ENCODE peak calls at places on chromosomes 16 and 17, in eight cellular contexts. G is BJ; V is activated T-cell treated with anti-CD3 and anti-CD28 coated beads, Interleukin-2, amount 50 U/mL, for 4 hours; O is activated naive CD8-positive, alpha-beta T cell treated with anti-CD3 and anti-CD28 coated beads, Interleukin-2, amount 50 U/mL, for 16 hours; A is effector CD4-positive, alpha-beta T cell; R is CD8-positive, alpha-beta T cell; J is NCI-H1092 treated with DMSO at 0.1 percent for 48 hours; B is GF-D8. M is an unnamed sample.

GRCh38 chr17:55690105-55690508 is 32.6 kb downstream of the TMEM100 start:
- DNase-seq in G (no peak), V (no peak), O (no peak), A (no peak), R (no peak), J (no peak), B (no peak), M (no peak)

GRCh38 chr17:2101448-2102257 is 46.8 kb downstream of the HIC1 start:
- DNase-seq in G (no peak), V (peak), O (no peak), A (peak), R (peak), J (peak), B (peak), M (peak)

GRCh38 chr17:34249497-34249877 is 5.6 kb upstream of the CCL2 start:
- DNase-seq in G (no peak), V (no peak), O (no peak), A (no peak), R (no peak), J (no peak), B (no peak), M (no peak)

GRCh38 chr17:77214743-77215142 is 74.0 kb downstream of the SEC14L1 start:
- DNase-seq in G (no peak), V (no peak), O (no peak), A (no peak), R (peak), J (peak), B (no peak), M (no peak)

GRCh38 chr16:68375801-68376536 is 65.2 kb downstream of the PRMT7 start:
- DNase-seq in G (no peak), V (no peak), O (no peak), A (no peak), R (no peak), J (peak), B (no peak), M (no peak)

GRCh38 chr17:79114455-79115301 is 40.1 kb downstream of the ENGASE start:
- DNase-seq in G (no peak), V (no peak), O (no peak), A (no peak), R (no peak), J (peak), B (no peak), M (peak)

GRCh38 chr16:84379008-84379730 is 10.8 kb downstream of the ATP2C2 start:
- DNase-seq in G (no peak), V (no peak), O (no peak), A (no peak), R (no peak), J (no peak), B (no peak), M (no peak)

GRCh38 chr16:78034530-78034929 is 12.2 kb downstream of the CLEC3A start:
- DNase-seq in G (no peak), V (no peak), O (no peak), A (no peak), R (no peak), J (no peak), B (no peak), M (no peak)

GRCh38 chr16:27748868-27749546 is 199.1 kb downstream of the KATNIP start:
- DNase-seq in G (peak), V (peak), O (no peak), A (no peak), R (peak), J (peak), B (no peak), M (peak)

GRCh38 chr16:80948886-80949502 is 57.7 kb downstream of the CMC2 start:
- DNase-seq in G (no peak), V (no peak), O (no peak), A (no peak), R (no peak), J (peak), B (peak), M (no peak)

GRCh38 chr17:15298176-15298575 is 33.0 kb upstream of the PMP22 start:
- DNase-seq in G (no peak), V (no peak), O (no peak), A (no peak), R (no peak), J (no peak), B (no peak), M (no peak)

GRCh38 chr17:7393613-7394451 is 493 bp downstream of the PLSCR3 start:
- DNase-seq in G (no peak), V (peak), O (no peak), A (peak), R (peak), J (peak), B (no peak), M (peak)

GRCh38 chr16:17101646-17102045 is 369.1 kb downstream of the XYLT1 start:
- DNase-seq in G (no peak), V (no peak), O (no peak), A (no peak), R (no peak), J (no peak), B (no peak), M (no peak)

GRCh38 chr16:19481291-19481690 is 40.6 kb downstream of the GDE1 start:
- DNase-seq in G (no peak), V (no peak), O (no peak), A (no peak), R (no peak), J (no peak), B (no peak), M (no peak)

GRCh38 chr17:17041018-17041521 is 1.2 kb upstream of the MPRIP start:
- DNase-seq in G (no peak), V (no peak), O (no peak), A (no peak), R (no peak), J (no peak), B (no peak), M (no peak)

GRCh38 chr16:11801481-11802021 is 4.5 kb upstream of the ZC3H7A start:
- DNase-seq in G (peak), V (no peak), O (no peak), A (no peak), R (no peak), J (no peak), B (no peak), M (no peak)

GRCh38 chr16:4767872-4768548 is 1.0 kb upstream of the ZNF500 start:
- DNase-seq in G (no peak), V (no peak), O (no peak), A (no peak), R (no peak), J (no peak), B (no peak), M (no peak)

GRCh38 chr17:32819035-32819434 is 57.9 kb downstream of the MYO1D start:
- DNase-seq in G (peak), V (no peak), O (no peak), A (no peak), R (no peak), J (no peak), B (no peak), M (no peak)

GRCh38 chr16:4689864-4690704 is 3.3 kb upstream of the NUDT16L1 start:
- DNase-seq in G (no peak), V (no peak), O (no peak), A (no peak), R (no peak), J (no peak), B (no peak), M (no peak)

GRCh38 chr17:17935321-17936271 is 36.6 kb downstream of the TOM1L2 start:
- DNase-seq in G (peak), V (no peak), O (no peak), A (no peak), R (no peak), J (no peak), B (no peak), M (no peak)

GRCh38 chr17:17028878-17029535 is 13.2 kb upstream of the MPRIP start:
- DNase-seq in G (no peak), V (no peak), O (no peak), A (no peak), R (no peak), J (no peak), B (no peak), M (no peak)

GRCh38 chr16:21990381-21990944 is 10.5 kb downstream of the PDZD9 start:
- DNase-seq in G (no peak), V (no peak), O (no peak), A (no peak), R (no peak), J (no peak), B (no peak), M (no peak)

GRCh38 chr16:48408688-48409087 is 23.5 kb upstream of the SIAH1 start:
- DNase-seq in G (no peak), V (no peak), O (no peak), A (no peak), R (no peak), J (no peak), B (peak), M (no peak)

GRCh38 chr16:3182608-3183444 is 5.2 kb upstream of the OR1F1 start:
- DNase-seq in G (no peak), V (no peak), O (no peak), A (no peak), R (peak), J (no peak), B (peak), M (no peak)

GRCh38 chr16:57976331-57976796 is 5.4 kb upstream of the CNGB1 start:
- DNase-seq in G (no peak), V (no peak), O (no peak), A (no peak), R (no peak), J (no peak), B (no peak), M (no peak)

GRCh38 chr17:76014925-76015261 is 12.2 kb downstream of the EVPL start:
- DNase-seq in G (no peak), V (no peak), O (no peak), A (no peak), R (no peak), J (peak), B (no peak), M (peak)

GRCh38 chr17:81879121-81879520 is 8.0 kb upstream of the ARHGDIA start:
- DNase-seq in G (no peak), V (no peak), O (no peak), A (no peak), R (no peak), J (no peak), B (no peak), M (no peak)

GRCh38 chr16:53083123-53083522 is 28.3 kb downstream of the CHD9 start:
- DNase-seq in G (no peak), V (no peak), O (no peak), A (no peak), R (no peak), J (no peak), B (no peak), M (no peak)

GRCh38 chr16:13798211-13798610 is 121.7 kb upstream of the ERCC4 start:
- DNase-seq in G (no peak), V (no peak), O (no peak), A (no peak), R (no peak), J (no peak), B (no peak), M (no peak)

GRCh38 chr17:63405741-63406261 is 40.3 kb downstream of the CYB561 start:
- DNase-seq in G (peak), V (no peak), O (no peak), A (no peak), R (no peak), J (peak), B (peak), M (peak)

GRCh38 chr17:44400226-44400847 is 10.9 kb upstream of the ITGA2B start:
- DNase-seq in G (no peak), V (no peak), O (no peak), A (no peak), R (no peak), J (no peak), B (no peak), M (no peak)

GRCh38 chr17:78573955-78574354 is 3.2 kb downstream of the DNAH17 start:
- DNase-seq in G (no peak), V (no peak), O (no peak), A (no peak), R (no peak), J (peak), B (no peak), M (no peak)

GRCh38 chr16:4623593-4623992 is 1.0 kb upstream of the MGRN1 start:
- DNase-seq in G (no peak), V (no peak), O (no peak), A (no peak), R (no peak), J (no peak), B (peak), M (no peak)

GRCh38 chr17:32286518-32286900 is 20.9 kb downstream of the RHBDL3 start:
- DNase-seq in G (no peak), V (no peak), O (no peak), A (no peak), R (no peak), J (no peak), B (no peak), M (no peak)

GRCh38 chr17:76683921-76684745 is 26.6 kb downstream of the MXRA7 start:
- DNase-seq in G (no peak), V (no peak), O (no peak), A (no peak), R (no peak), J (peak), B (no peak), M (no peak)

M was measured in NCI-H1105.